ENCODE peak calls at places on chromosome 11, in six cellular contexts. K is upper lobe of left lung, F is PC-3, O is right cardiac atrium, W is left lung, L is body of pancreas. X is an unnamed sample.

GRCh38 chr11:44699497-44699896 is 27.3 kb upstream of the TSPAN18 start:
- ATAC-seq in K (no peak), F (no peak), O (peak; percentile 34), W (no peak), L (no peak), X (no peak)

GRCh38 chr11:13368041-13368446 is 90.5 kb downstream of the BMAL1 start:
- ATAC-seq in K (no peak), F (no peak), O (no peak), W (peak; percentile 57), L (no peak), X (no peak)

GRCh38 chr11:65973439-65974110 is 12.0 kb downstream of the SART1 start:
- ATAC-seq in K (no peak), F (peak; percentile 96), O (no peak), W (no peak), L (no peak), X (no peak)

GRCh38 chr11:123601737-123602136 is 52.7 kb downstream of the SCN3B start:
- ATAC-seq in K (no peak), F (no peak), O (no peak), W (no peak), L (no peak), X (no peak)

GRCh38 chr11:10387209-10388083 is 67.6 kb upstream of the AMPD3 start:
- ATAC-seq in K (peak; percentile 74), F (peak; percentile 51), O (peak; percentile 71), W (peak; percentile 46), L (peak; percentile 68), X (peak; percentile 79)

GRCh38 chr11:104946907-104947306 is 21.5 kb downstream of the CASP4 start:
- ATAC-seq in K (no peak), F (peak; percentile 74), O (peak; percentile 63), W (peak; percentile 75), L (peak; percentile 53), X (no peak)

GRCh38 chr11:112364962-112365481 is 104.4 kb upstream of the PLET1 start:
- ATAC-seq in K (no peak), F (peak; percentile 98), O (no peak), W (no peak), L (no peak), X (peak; percentile 81)

GRCh38 chr11:63535734-63536133 is 874 bp upstream of the PLAAT4 start:
- ATAC-seq in K (no peak), F (no peak), O (no peak), W (no peak), L (no peak), X (no peak)

GRCh38 chr11:118076754-118077281 is at the start of gene TMPRSS4:
- ATAC-seq in K (peak; percentile 41), F (peak; percentile 53), O (no peak), W (peak; percentile 79), L (peak; percentile 71), X (no peak)

GRCh38 chr11:47572715-47573255 is 6.0 kb downstream of the KBTBD4 start:
- ATAC-seq in K (no peak), F (no peak), O (peak; percentile 34), W (no peak), L (no peak), X (no peak)

GRCh38 chr11:77374108-77374507 is 72.6 kb upstream of the GDPD4 start:
- ATAC-seq in K (no peak), F (peak; percentile 50), O (no peak), W (no peak), L (no peak), X (no peak)

GRCh38 chr11:44125598-44125997 is 30.1 kb downstream of the EXT2 start:
- ATAC-seq in K (no peak), F (no peak), O (no peak), W (no peak), L (no peak), X (no peak)

GRCh38 chr11:47443028-47443700 is 5.8 kb downstream of the RAPSN start:
- ATAC-seq in K (no peak), F (peak; percentile 51), O (no peak), W (no peak), L (no peak), X (no peak)

GRCh38 chr11:2461253-2462091 is 16.7 kb downstream of the KCNQ1 start:
- ATAC-seq in K (no peak), F (no peak), O (peak; percentile 61), W (no peak), L (no peak), X (no peak)

GRCh38 chr11:74179234-74180126 is 8.4 kb downstream of the PPME1 start:
- ATAC-seq in K (no peak), F (peak; percentile 54), O (no peak), W (no peak), L (no peak), X (no peak)

GRCh38 chr11:119322360-119322739 is 5.4 kb upstream of the MCAM start:
- ATAC-seq in K (no peak), F (peak; percentile 34), O (no peak), W (no peak), L (no peak), X (no peak)
- H3K4me1 ChIP-seq in K (peaks cover 47% of the 10 kb centered on the region), F (peaks cover 34% of the 10 kb centered on the region), O (peaks cover 13% of the 10 kb centered on the region), W (peaks cover 8% of the 10 kb centered on the region), L (peaks cover 30% of the 10 kb centered on the region), X (peaks cover 67% of the 10 kb centered on the region)

GRCh38 chr11:83069441-83070043 is 2.2 kb downstream of the RAB30 start:
- ATAC-seq in K (no peak), F (no peak), O (no peak), W (no peak), L (no peak), X (no peak)
- H3K4me1 ChIP-seq in K (peaks cover 36% of the 10 kb centered on the region), F (peaks cover 38% of the 10 kb centered on the region), O (peaks cover 4% of the 10 kb centered on the region), W (peaks cover 15% of the 10 kb centered on the region), L (peaks cover 20% of the 10 kb centered on the region), X (peaks cover 8% of the 10 kb centered on the region)

DNA sequence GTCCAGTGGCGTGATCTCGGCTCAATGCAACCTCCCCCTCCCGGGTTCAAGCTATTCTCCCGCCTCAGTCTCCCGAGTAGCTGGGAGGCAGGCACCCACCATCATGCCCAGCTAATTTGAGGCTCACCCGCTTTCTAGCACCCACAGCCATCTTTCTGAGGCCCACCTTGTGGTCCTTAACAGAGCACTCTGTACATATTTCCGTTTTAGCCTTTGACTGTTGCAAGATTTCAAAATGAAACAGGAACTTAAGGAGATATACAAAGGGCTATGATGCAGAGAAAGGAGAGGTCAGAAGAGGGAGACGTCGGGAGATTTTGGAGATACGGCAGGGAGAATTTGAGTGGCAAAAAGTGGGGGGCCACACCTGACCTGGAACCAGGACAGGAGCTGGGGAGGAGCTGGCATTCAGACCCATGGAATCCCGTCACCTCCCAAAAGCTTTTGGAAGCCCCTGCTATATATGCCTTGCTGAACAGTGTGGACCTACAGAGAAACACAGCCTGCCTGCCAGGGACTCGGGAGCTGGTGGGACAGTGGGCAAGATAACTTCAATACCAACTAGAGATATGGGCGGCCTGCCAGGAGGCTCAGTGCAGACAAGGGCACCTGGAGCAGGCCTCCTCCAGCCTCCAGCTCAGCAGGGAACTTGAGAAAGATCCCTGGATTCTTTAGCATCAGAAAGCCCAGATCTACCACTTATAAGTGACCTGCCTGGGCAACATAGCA is 8.0 kb upstream of the CLCF1 start:
- ATAC-seq in K (no peak), F (no peak), O (no peak), W (peak; percentile 4), L (no peak), X (no peak)
- H3K4me1 ChIP-seq in K (peaks cover 13% of the 10 kb centered on the region), F (peaks cover 69% of the 10 kb centered on the region), O (no peaks in the 10 kb centered on the region), W (peaks cover 4% of the 10 kb centered on the region), L (no peaks in the 10 kb centered on the region), X (no peaks in the 10 kb centered on the region)

DNA sequence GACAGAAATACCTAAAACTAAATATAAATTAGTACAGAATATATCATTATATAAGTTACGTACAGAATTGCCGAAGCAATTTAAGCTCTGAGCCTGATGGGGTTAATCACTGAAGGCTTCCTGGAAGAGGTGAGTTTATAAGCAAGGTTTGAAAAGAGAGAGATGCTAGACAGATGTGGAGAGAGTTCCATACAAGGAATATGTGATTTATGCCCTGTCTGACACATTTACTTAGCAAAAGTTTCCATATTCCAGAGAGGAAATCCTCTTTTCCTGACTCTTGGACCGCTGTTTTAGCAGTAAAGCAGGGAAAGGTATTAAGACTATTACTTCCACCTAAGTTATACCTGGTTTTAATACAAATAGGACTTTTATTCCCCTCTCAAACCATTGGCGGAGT is 65.1 kb downstream of the DBX1 start:
- ATAC-seq in K (no peak), F (no peak), O (no peak), W (no peak), L (no peak), X (no peak)
- H3K4me1 ChIP-seq in K (no peaks in the 10 kb centered on the region), F (peaks cover 23% of the 10 kb centered on the region), O (no peaks in the 10 kb centered on the region), W (peaks cover 5% of the 10 kb centered on the region), L (peaks cover 12% of the 10 kb centered on the region), X (no peaks in the 10 kb centered on the region)

GRCh38 chr11:86747801-86748200 is 52.5 kb upstream of the PRSS23 start:
- ATAC-seq in K (no peak), F (no peak), O (no peak), W (no peak), L (no peak), X (no peak)

GRCh38 chr11:86743223-86744118 is 56.9 kb upstream of the PRSS23 start:
- ATAC-seq in K (peak; percentile 4), F (peak; percentile 50), O (peak; percentile 65), W (peak; percentile 70), L (peak; percentile 51), X (peak; percentile 82)

GRCh38 chr11:86746509-86746908 is 53.8 kb upstream of the PRSS23 start:
- ATAC-seq in K (no peak), F (no peak), O (no peak), W (no peak), L (no peak), X (no peak)

GRCh38 chr11:86748296-86748695 is 52.0 kb upstream of the PRSS23 start:
- ATAC-seq in K (no peak), F (no peak), O (no peak), W (no peak), L (no peak), X (no peak)

DNA sequence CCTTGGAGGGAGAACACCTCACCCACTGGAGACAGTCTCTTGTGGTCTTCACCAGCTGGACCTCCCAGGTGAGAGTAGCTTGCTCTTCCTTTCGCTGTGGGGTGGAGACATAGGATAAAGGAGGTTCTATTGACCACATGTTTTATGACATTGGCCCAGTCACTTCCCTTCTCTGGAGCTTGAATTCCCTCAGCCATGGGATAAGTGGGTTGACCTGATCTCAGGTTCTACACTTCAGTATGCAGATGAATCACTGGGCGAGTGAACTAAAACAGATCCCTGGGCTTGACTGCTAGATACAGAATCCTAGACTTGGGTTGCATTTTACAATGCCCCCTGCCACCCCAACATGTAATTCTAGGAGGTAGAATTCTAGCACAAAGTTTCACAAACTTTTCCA is 54.8 kb upstream of the PRSS23 start:
- ATAC-seq in K (no peak), F (no peak), O (no peak), W (no peak), L (no peak), X (no peak)
- H3K4me1 ChIP-seq in K (peaks cover 22% of the 10 kb centered on the region), F (peaks cover 44% of the 10 kb centered on the region), O (peaks cover 12% of the 10 kb centered on the region), W (peaks cover 19% of the 10 kb centered on the region), L (peaks cover 20% of the 10 kb centered on the region), X (peaks cover 8% of the 10 kb centered on the region)

GRCh38 chr11:64845125-64845735 is 777 bp upstream of the CDC42BPG start:
- ATAC-seq in K (no peak), F (no peak), O (no peak), W (no peak), L (no peak), X (no peak)
- H3K4me1 ChIP-seq in K (peaks cover 58% of the 10 kb centered on the region), F (peaks cover 43% of the 10 kb centered on the region), O (peaks cover 11% of the 10 kb centered on the region), W (peaks cover 18% of the 10 kb centered on the region), L (peaks cover 52% of the 10 kb centered on the region), X (no peaks in the 10 kb centered on the region)

X was measured in gastroesophageal sphincter.